ENCODE peak calls at places on chromosomes 4 and X, in four cellular contexts. One of them, this sample, is unnamed.

GRCh38 chr4:69583543-69583942 is 55.9 kb downstream of the UGT2A2 start:
- DNase-seq in H1: no peak
- DNase-seq in GM12878: no peak
- DNase-seq in K562: no peak
- DNase-seq in this sample: no peak

GRCh38 chrX:10157032-10157341 is 212 bp downstream of the CLCN4 start:
- DNase-seq in H1: no peak
- DNase-seq in GM12878: no peak
- DNase-seq in K562: no peak
- DNase-seq in this sample: no peak

GRCh38 chr4:16269742-16270522 is 43.7 kb upstream of the TAPT1 start:
- DNase-seq in H1: no peak
- DNase-seq in GM12878: no peak
- DNase-seq in K562: no peak
- DNase-seq in this sample: peak; percentile 55

GRCh38 chr4:78058591-78059523 is 1.7 kb downstream of the FRAS1 start:
- DNase-seq in H1: peak; percentile 80
- DNase-seq in GM12878: no peak
- DNase-seq in K562: no peak
- DNase-seq in this sample: no peak

GRCh38 chr4:128823025-128823661 is 13.6 kb downstream of the JADE1 start:
- DNase-seq in H1: no peak
- DNase-seq in GM12878: no peak
- DNase-seq in K562: no peak
- DNase-seq in this sample: peak; percentile 98

GRCh38 chr4:993111-994029 is at the start of gene SLC26A1:
- DNase-seq in H1: no peak
- DNase-seq in GM12878: no peak
- DNase-seq in K562: peak; percentile 84
- DNase-seq in this sample: no peak

GRCh38 chr4:169659736-169660670 is 39.6 kb downstream of the CLCN3 start:
- DNase-seq in H1: no peak
- DNase-seq in GM12878: peak; percentile 74
- DNase-seq in K562: peak; percentile 97
- DNase-seq in this sample: peak; percentile 99

GRCh38 chrX:28178206-28178605 is 197.0 kb upstream of the DCAF8L1 start:
- DNase-seq in H1: no peak
- DNase-seq in GM12878: no peak
- DNase-seq in K562: no peak
- DNase-seq in this sample: no peak

GRCh38 chr4:6703786-6704185 is 5.9 kb downstream of the MRFAP1L1 start:
- DNase-seq in H1: no peak
- DNase-seq in GM12878: no peak
- DNase-seq in K562: no peak
- DNase-seq in this sample: peak; percentile 33

GRCh38 chr4:139815646-139816601 is 150.3 kb downstream of the MGST2 start:
- DNase-seq in H1: peak; percentile 62
- DNase-seq in GM12878: no peak
- DNase-seq in K562: peak; percentile 24
- DNase-seq in this sample: peak; percentile 90

GRCh38 chrX:71603618-71604017 is 14.7 kb downstream of the CXCR3 start:
- DNase-seq in H1: no peak
- DNase-seq in GM12878: no peak
- DNase-seq in K562: no peak
- DNase-seq in this sample: peak; percentile 2

GRCh38 chr4:138111462-138112000 is 130.6 kb downstream of the SLC7A11 start:
- DNase-seq in H1: no peak
- DNase-seq in GM12878: no peak
- DNase-seq in K562: no peak
- DNase-seq in this sample: peak; percentile 29
- TF ChIP-seq CHD1 in H1: no peak
- TF ChIP-seq CHD1 in GM12878: no peak
- TF ChIP-seq CHD1 in K562: no peak
- TF ChIP-seq CHD1 in this sample: no peak

DNA sequence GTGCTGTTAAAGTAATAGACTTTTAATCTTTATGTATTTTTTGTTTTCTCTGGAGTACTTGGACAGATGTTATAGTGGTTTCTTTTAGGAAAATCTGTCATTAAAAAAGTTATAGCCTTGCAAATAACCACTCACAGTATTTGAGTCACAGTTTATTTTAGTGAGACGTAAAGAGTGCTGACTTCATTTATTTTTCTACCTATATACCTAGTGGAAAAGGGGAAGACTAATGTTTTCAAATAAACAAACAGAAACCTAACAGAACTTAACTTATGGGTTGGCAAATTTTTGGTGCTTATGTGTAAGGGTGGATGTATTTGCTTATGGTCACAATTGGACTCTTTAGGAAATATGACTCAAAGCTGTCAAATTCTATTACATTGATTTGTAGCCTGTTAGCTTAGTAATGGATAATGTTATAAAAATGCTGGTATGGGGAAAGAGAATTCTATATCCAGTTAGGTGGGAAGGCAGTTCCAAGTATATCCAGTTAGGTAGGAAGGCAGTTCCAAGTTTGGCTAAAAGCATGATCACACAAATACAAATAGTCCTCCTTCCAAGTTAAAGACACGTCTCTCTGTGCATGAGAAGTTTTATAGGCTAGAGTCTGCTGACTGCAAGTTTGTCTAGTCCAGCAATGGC is 61.9 kb downstream of the SLC9A6 start:
- DNase-seq in H1: no peak
- DNase-seq in GM12878: no peak
- DNase-seq in K562: no peak
- DNase-seq in this sample: peak; percentile 42
- TF ChIP-seq CHD1 in H1: no peak
- TF ChIP-seq CHD1 in GM12878: no peak
- TF ChIP-seq CHD1 in K562: no peak
- TF ChIP-seq CHD1 in this sample: no peak

DNA sequence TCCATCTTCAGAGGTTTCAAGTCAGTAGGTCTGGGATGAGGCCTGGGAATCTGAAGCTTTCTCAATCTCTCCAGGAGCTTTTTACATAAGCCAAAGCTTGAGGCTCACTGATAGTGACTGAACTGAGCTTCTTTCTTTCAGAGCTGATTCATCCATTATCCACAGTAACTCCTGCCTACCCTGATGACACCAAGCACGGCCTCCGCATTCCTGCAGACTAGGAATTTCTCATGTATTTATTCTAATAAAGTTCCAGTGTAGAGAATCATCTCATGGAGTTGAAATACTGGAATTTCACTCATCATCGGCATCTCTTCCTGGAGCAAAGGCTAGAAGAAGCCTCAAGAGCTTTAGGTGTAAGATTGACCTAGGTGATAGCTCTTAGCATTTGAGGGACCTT is 12.1 kb upstream of the DCTD start:
- DNase-seq in H1: no peak
- DNase-seq in GM12878: no peak
- DNase-seq in K562: no peak
- DNase-seq in this sample: peak; percentile 97
- TF ChIP-seq CHD1 in H1: no peak
- TF ChIP-seq CHD1 in GM12878: no peak
- TF ChIP-seq CHD1 in K562: no peak
- TF ChIP-seq CHD1 in this sample: no peak

DNA sequence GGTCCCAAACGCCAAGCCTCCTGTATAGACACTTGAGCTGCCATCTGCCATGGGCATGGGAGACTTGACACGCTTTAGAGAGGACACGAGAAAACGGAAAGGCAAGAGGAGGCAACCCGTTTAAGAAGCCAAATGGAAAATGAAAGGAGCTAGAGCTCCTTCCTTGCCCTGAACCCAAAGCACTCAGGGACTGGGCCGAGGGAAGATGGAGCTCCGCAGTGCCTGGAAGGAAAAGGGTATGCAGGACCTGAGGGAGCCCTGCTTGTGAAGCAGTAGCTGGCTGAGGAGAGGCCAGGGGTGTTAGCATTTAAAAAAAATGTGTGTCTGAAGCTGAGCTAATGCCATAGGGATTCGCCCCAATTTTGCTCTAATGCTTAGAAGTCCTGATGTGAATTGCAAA is 15.1 kb downstream of the MCF2 start:
- DNase-seq in H1: peak; percentile 39
- DNase-seq in GM12878: no peak
- DNase-seq in K562: no peak
- DNase-seq in this sample: no peak
- TF ChIP-seq CHD1 in H1: no peak
- TF ChIP-seq CHD1 in GM12878: no peak
- TF ChIP-seq CHD1 in K562: no peak
- TF ChIP-seq CHD1 in this sample: no peak

DNA sequence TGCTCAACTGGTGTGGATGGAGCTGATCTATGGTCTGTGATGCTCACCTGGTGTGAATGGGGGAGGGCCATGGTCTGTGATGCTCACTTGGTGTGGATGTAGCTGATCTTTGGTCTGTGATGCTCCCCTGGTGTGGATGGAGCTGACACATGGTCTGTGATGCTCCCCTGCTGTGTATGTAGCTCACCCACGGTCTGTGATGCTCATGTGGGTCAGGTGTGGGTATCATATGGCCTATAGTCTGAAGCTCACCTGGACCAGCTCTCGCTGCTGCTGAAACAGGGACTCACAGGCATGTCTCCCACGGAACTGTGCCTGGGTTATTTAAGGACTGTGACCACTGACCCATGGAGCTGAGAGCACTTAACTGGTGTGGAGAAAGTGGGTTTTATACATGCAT is 109.7 kb downstream of the CRLF2 start:
- DNase-seq in H1: no peak
- DNase-seq in GM12878: no peak
- DNase-seq in K562: no peak
- DNase-seq in this sample: no peak
- TF ChIP-seq CHD1 in H1: no peak
- TF ChIP-seq CHD1 in GM12878: no peak
- TF ChIP-seq CHD1 in K562: no peak
- TF ChIP-seq CHD1 in this sample: no peak

GRCh38 chrX:16708016-16708415 is 4.5 kb downstream of the CTPS2 start:
- DNase-seq in H1: no peak
- DNase-seq in GM12878: no peak
- DNase-seq in K562: no peak
- DNase-seq in this sample: no peak
- TF ChIP-seq CHD1 in H1: no peak
- TF ChIP-seq CHD1 in GM12878: no peak
- TF ChIP-seq CHD1 in K562: no peak
- TF ChIP-seq CHD1 in this sample: no peak

GRCh38 chrX:21933077-21933476 is 7.4 kb upstream of the SMS start:
- DNase-seq in H1: peak; percentile 62
- DNase-seq in GM12878: no peak
- DNase-seq in K562: peak; percentile 37
- DNase-seq in this sample: no peak

GRCh38 chrX:21934414-21934813 is 6.1 kb upstream of the SMS start:
- DNase-seq in H1: no peak
- DNase-seq in GM12878: no peak
- DNase-seq in K562: no peak
- DNase-seq in this sample: no peak

GRCh38 chrX:21930986-21931385 is 9.5 kb upstream of the SMS start:
- DNase-seq in H1: no peak
- DNase-seq in GM12878: no peak
- DNase-seq in K562: no peak
- DNase-seq in this sample: no peak

GRCh38 chrX:21929209-21929608 is 11.3 kb upstream of the SMS start:
- DNase-seq in H1: no peak
- DNase-seq in GM12878: no peak
- DNase-seq in K562: no peak
- DNase-seq in this sample: no peak

GRCh38 chrX:21932277-21932996 is 8.1 kb upstream of the SMS start:
- DNase-seq in H1: no peak
- DNase-seq in GM12878: no peak
- DNase-seq in K562: no peak
- DNase-seq in this sample: peak; percentile 97
- TF ChIP-seq CHD1 in H1: no peak
- TF ChIP-seq CHD1 in GM12878: no peak
- TF ChIP-seq CHD1 in K562: no peak
- TF ChIP-seq CHD1 in this sample: no peak

DNA sequence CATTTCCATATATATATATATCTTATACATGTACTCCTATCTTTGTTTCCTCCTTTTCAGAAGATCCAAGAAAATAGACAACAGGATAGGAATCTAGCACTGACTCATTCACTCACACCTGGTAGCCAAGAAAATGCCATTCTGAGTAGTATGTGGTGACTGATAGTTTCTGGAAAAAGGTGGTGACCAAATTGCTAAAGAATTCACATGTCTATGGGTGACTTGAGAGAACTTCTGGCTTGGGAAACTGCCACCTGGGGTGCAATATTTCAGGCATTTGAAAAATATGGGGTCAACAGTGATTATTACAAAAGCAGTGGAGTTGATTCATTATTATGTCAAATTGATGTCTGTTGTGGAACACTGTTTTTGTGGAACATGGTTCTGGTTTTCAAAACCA is 605.1 kb downstream of the PCDH18 start:
- DNase-seq in H1: no peak
- DNase-seq in GM12878: no peak
- DNase-seq in K562: no peak
- DNase-seq in this sample: peak; percentile 12
- TF ChIP-seq CHD1 in H1: no peak
- TF ChIP-seq CHD1 in GM12878: no peak
- TF ChIP-seq CHD1 in K562: no peak
- TF ChIP-seq CHD1 in this sample: no peak

DNA sequence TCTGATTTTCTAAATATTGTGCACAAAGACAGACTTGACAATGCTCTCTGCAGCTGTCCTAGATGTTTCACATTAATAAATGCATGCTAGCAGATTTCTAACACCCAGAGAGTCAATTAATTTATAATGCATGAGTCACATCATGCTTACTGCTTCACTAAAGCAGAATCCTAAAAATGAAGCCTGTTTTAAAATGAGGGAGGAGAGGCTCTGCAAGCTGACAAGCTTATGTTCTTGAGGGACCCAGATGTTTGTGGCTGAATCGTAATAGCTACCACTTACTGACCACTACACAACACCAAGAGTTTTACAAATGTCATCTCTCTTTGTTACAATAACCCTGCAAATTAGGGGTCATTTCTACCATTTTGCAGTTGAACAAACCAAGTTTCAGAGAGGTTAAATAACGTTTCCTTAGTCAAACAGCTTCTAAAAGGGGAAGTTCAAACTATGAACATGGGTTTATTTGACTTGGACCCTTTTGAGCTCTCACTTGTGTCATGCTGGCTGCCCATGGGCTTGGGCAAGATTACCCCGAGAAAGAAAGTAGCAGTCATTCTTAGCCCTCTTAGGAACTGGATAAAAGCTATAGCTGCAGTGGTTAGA is 262.7 kb upstream of the ETNPPL start:
- DNase-seq in H1: no peak
- DNase-seq in GM12878: no peak
- DNase-seq in K562: no peak
- DNase-seq in this sample: no peak
- TF ChIP-seq CHD1 in H1: no peak
- TF ChIP-seq CHD1 in GM12878: no peak
- TF ChIP-seq CHD1 in K562: no peak
- TF ChIP-seq CHD1 in this sample: no peak